ENCODE peak calls at places on chromosomes 4 and X, in four cellular contexts. One of them, this sample, is unnamed.
A peak's percentile ranks its signal among the peaks of the same experiment; 100 is the strongest.

GRCh38 chr4:38670061-38670894 is 6.3 kb downstream of the KLF3 start:
- DNase-seq in A549: no peak
- DNase-seq in stimulated activated CD4-positive, alpha-beta T cell treated with anti-CD3 and anti-CD28 coated beads, Interleukin-4, amount 100 ng/mL, for 24 hours: no peak
- DNase-seq in NCI-H2171 treated with DMSO at 0.1 percent for 48 hours: no peak
- DNase-seq in this sample: no peak

GRCh38 chr4:77284036-77284435 is 127.0 kb downstream of the CCNG2 start:
- DNase-seq in A549: no peak
- DNase-seq in stimulated activated CD4-positive, alpha-beta T cell treated with anti-CD3 and anti-CD28 coated beads, Interleukin-4, amount 100 ng/mL, for 24 hours: no peak
- DNase-seq in NCI-H2171 treated with DMSO at 0.1 percent for 48 hours: no peak
- DNase-seq in this sample: no peak

GRCh38 chrX:121433289-121433688 is 385.9 kb downstream of the GLUD2 start:
- DNase-seq in A549: no peak
- DNase-seq in stimulated activated CD4-positive, alpha-beta T cell treated with anti-CD3 and anti-CD28 coated beads, Interleukin-4, amount 100 ng/mL, for 24 hours: no peak
- DNase-seq in NCI-H2171 treated with DMSO at 0.1 percent for 48 hours: no peak
- DNase-seq in this sample: no peak

GRCh38 chr4:169079942-169080827 is 70.1 kb upstream of the CBR4 start:
- DNase-seq in A549: no peak
- DNase-seq in stimulated activated CD4-positive, alpha-beta T cell treated with anti-CD3 and anti-CD28 coated beads, Interleukin-4, amount 100 ng/mL, for 24 hours: no peak
- DNase-seq in NCI-H2171 treated with DMSO at 0.1 percent for 48 hours: peak; percentile 44
- DNase-seq in this sample: no peak

GRCh38 chr4:166839615-166840251 is 394.6 kb downstream of the SPOCK3 start:
- DNase-seq in A549: no peak
- DNase-seq in stimulated activated CD4-positive, alpha-beta T cell treated with anti-CD3 and anti-CD28 coated beads, Interleukin-4, amount 100 ng/mL, for 24 hours: no peak
- DNase-seq in NCI-H2171 treated with DMSO at 0.1 percent for 48 hours: no peak
- DNase-seq in this sample: no peak

GRCh38 chrX:135454816-135455215 is 33.1 kb downstream of the SMIM10L2A start:
- DNase-seq in A549: no peak
- DNase-seq in stimulated activated CD4-positive, alpha-beta T cell treated with anti-CD3 and anti-CD28 coated beads, Interleukin-4, amount 100 ng/mL, for 24 hours: no peak
- DNase-seq in NCI-H2171 treated with DMSO at 0.1 percent for 48 hours: no peak
- DNase-seq in this sample: no peak

GRCh38 chr4:113684534-113685091 is 76.9 kb downstream of the CAMK2D start:
- DNase-seq in A549: peak; percentile 12
- DNase-seq in stimulated activated CD4-positive, alpha-beta T cell treated with anti-CD3 and anti-CD28 coated beads, Interleukin-4, amount 100 ng/mL, for 24 hours: peak; percentile 52
- DNase-seq in NCI-H2171 treated with DMSO at 0.1 percent for 48 hours: no peak
- DNase-seq in this sample: no peak

GRCh38 chr4:2290974-2291704 is 29.2 kb upstream of the MXD4 start:
- DNase-seq in A549: no peak
- DNase-seq in stimulated activated CD4-positive, alpha-beta T cell treated with anti-CD3 and anti-CD28 coated beads, Interleukin-4, amount 100 ng/mL, for 24 hours: peak; percentile 62
- DNase-seq in NCI-H2171 treated with DMSO at 0.1 percent for 48 hours: no peak
- DNase-seq in this sample: no peak

GRCh38 chr4:187103351-187103750 is 379.7 kb upstream of the FAT1 start:
- DNase-seq in A549: no peak
- DNase-seq in stimulated activated CD4-positive, alpha-beta T cell treated with anti-CD3 and anti-CD28 coated beads, Interleukin-4, amount 100 ng/mL, for 24 hours: no peak
- DNase-seq in NCI-H2171 treated with DMSO at 0.1 percent for 48 hours: peak; percentile 14
- DNase-seq in this sample: no peak

GRCh38 chrX:56765816-56766553 is 36.9 kb downstream of the NBDY start:
- DNase-seq in A549: no peak
- DNase-seq in stimulated activated CD4-positive, alpha-beta T cell treated with anti-CD3 and anti-CD28 coated beads, Interleukin-4, amount 100 ng/mL, for 24 hours: no peak
- DNase-seq in NCI-H2171 treated with DMSO at 0.1 percent for 48 hours: no peak
- DNase-seq in this sample: no peak

GRCh38 chr4:78693777-78694456 is 82.2 kb upstream of the BMP2K start:
- DNase-seq in A549: no peak
- DNase-seq in stimulated activated CD4-positive, alpha-beta T cell treated with anti-CD3 and anti-CD28 coated beads, Interleukin-4, amount 100 ng/mL, for 24 hours: no peak
- DNase-seq in NCI-H2171 treated with DMSO at 0.1 percent for 48 hours: no peak
- DNase-seq in this sample: no peak

GRCh38 chr4:78565971-78566372 is 14.4 kb downstream of the ANXA3 start:
- DNase-seq in A549: peak; percentile 48
- DNase-seq in stimulated activated CD4-positive, alpha-beta T cell treated with anti-CD3 and anti-CD28 coated beads, Interleukin-4, amount 100 ng/mL, for 24 hours: no peak
- DNase-seq in NCI-H2171 treated with DMSO at 0.1 percent for 48 hours: no peak
- DNase-seq in this sample: peak; percentile 82

GRCh38 chrX:13051529-13052172 is 7.2 kb upstream of the FAM9C start:
- DNase-seq in A549: no peak
- DNase-seq in stimulated activated CD4-positive, alpha-beta T cell treated with anti-CD3 and anti-CD28 coated beads, Interleukin-4, amount 100 ng/mL, for 24 hours: no peak
- DNase-seq in NCI-H2171 treated with DMSO at 0.1 percent for 48 hours: no peak
- DNase-seq in this sample: peak; percentile 11

This sample was measured in foreskin keratinocyte.